ENCODE peak calls at places on chromosomes 3 and 15, in five cellular contexts. One of them, this sample, is unnamed.

GRCh38 chr15:57327985-57328471 is 48.3 kb upstream of the CGNL1 start:
- DNase-seq in DMS 273 treated with DMSO at 0.1 percent for 48 hours: no peak
- DNase-seq in HCEC 1CT: peak
- DNase-seq in right cardiac atrium: peak
- DNase-seq in NCI-H1105 treated with DMSO at 0.1 percent for 48 hours: no peak
- DNase-seq in this sample: peak

GRCh38 chr3:46867550-46867898 is 4.3 kb upstream of the MYL3 start:
- DNase-seq in DMS 273 treated with DMSO at 0.1 percent for 48 hours: no peak
- DNase-seq in HCEC 1CT: no peak
- DNase-seq in right cardiac atrium: peak
- DNase-seq in NCI-H1105 treated with DMSO at 0.1 percent for 48 hours: no peak
- DNase-seq in this sample: no peak

GRCh38 chr15:55915221-55915620 is 78.2 kb downstream of the NEDD4 start:
- DNase-seq in DMS 273 treated with DMSO at 0.1 percent for 48 hours: no peak
- DNase-seq in HCEC 1CT: peak
- DNase-seq in right cardiac atrium: no peak
- DNase-seq in NCI-H1105 treated with DMSO at 0.1 percent for 48 hours: no peak
- DNase-seq in this sample: no peak

GRCh38 chr3:54262541-54262940 is 140.2 kb downstream of the CACNA2D3 start:
- DNase-seq in DMS 273 treated with DMSO at 0.1 percent for 48 hours: no peak
- DNase-seq in HCEC 1CT: no peak
- DNase-seq in right cardiac atrium: no peak
- DNase-seq in NCI-H1105 treated with DMSO at 0.1 percent for 48 hours: no peak
- DNase-seq in this sample: no peak

GRCh38 chr15:37907136-37907535 is 27.3 kb upstream of the TMCO5A start:
- DNase-seq in DMS 273 treated with DMSO at 0.1 percent for 48 hours: no peak
- DNase-seq in HCEC 1CT: peak
- DNase-seq in right cardiac atrium: no peak
- DNase-seq in NCI-H1105 treated with DMSO at 0.1 percent for 48 hours: no peak
- DNase-seq in this sample: no peak

GRCh38 chr15:68795298-68795848 is 25.3 kb downstream of the ANP32A start:
- DNase-seq in DMS 273 treated with DMSO at 0.1 percent for 48 hours: peak
- DNase-seq in HCEC 1CT: no peak
- DNase-seq in right cardiac atrium: peak
- DNase-seq in NCI-H1105 treated with DMSO at 0.1 percent for 48 hours: no peak
- DNase-seq in this sample: no peak

GRCh38 chr3:35565048-35565447 is 74.3 kb upstream of the ARPP21 start:
- DNase-seq in DMS 273 treated with DMSO at 0.1 percent for 48 hours: no peak
- DNase-seq in HCEC 1CT: no peak
- DNase-seq in right cardiac atrium: no peak
- DNase-seq in NCI-H1105 treated with DMSO at 0.1 percent for 48 hours: no peak
- DNase-seq in this sample: no peak

GRCh38 chr3:45528429-45528828 is 66.1 kb upstream of the LIMD1 start:
- DNase-seq in DMS 273 treated with DMSO at 0.1 percent for 48 hours: no peak
- DNase-seq in HCEC 1CT: peak
- DNase-seq in right cardiac atrium: no peak
- DNase-seq in NCI-H1105 treated with DMSO at 0.1 percent for 48 hours: no peak
- DNase-seq in this sample: no peak

GRCh38 chr3:194561306-194561974 is 71.8 kb downstream of the TMEM44 start:
- DNase-seq in DMS 273 treated with DMSO at 0.1 percent for 48 hours: no peak
- DNase-seq in HCEC 1CT: peak
- DNase-seq in right cardiac atrium: peak
- DNase-seq in NCI-H1105 treated with DMSO at 0.1 percent for 48 hours: no peak
- DNase-seq in this sample: no peak

GRCh38 chr3:5425371-5425770 is 237.9 kb downstream of the EDEM1 start:
- DNase-seq in DMS 273 treated with DMSO at 0.1 percent for 48 hours: no peak
- DNase-seq in HCEC 1CT: no peak
- DNase-seq in right cardiac atrium: no peak
- DNase-seq in NCI-H1105 treated with DMSO at 0.1 percent for 48 hours: no peak
- DNase-seq in this sample: no peak

GRCh38 chr15:68700395-68701123 is 120.1 kb downstream of the ANP32A start:
- DNase-seq in DMS 273 treated with DMSO at 0.1 percent for 48 hours: peak
- DNase-seq in HCEC 1CT: no peak
- DNase-seq in right cardiac atrium: peak
- DNase-seq in NCI-H1105 treated with DMSO at 0.1 percent for 48 hours: peak
- DNase-seq in this sample: peak

GRCh38 chr15:51765751-51766150 is 14.4 kb downstream of the TMOD2 start:
- DNase-seq in DMS 273 treated with DMSO at 0.1 percent for 48 hours: no peak
- DNase-seq in HCEC 1CT: no peak
- DNase-seq in right cardiac atrium: no peak
- DNase-seq in NCI-H1105 treated with DMSO at 0.1 percent for 48 hours: no peak
- DNase-seq in this sample: no peak

GRCh38 chr3:36591959-36592358 is 172.4 kb downstream of the DCLK3 start:
- DNase-seq in DMS 273 treated with DMSO at 0.1 percent for 48 hours: no peak
- DNase-seq in HCEC 1CT: peak
- DNase-seq in right cardiac atrium: no peak
- DNase-seq in NCI-H1105 treated with DMSO at 0.1 percent for 48 hours: no peak
- DNase-seq in this sample: no peak

GRCh38 chr3:76673171-76673570 is 366.7 kb upstream of the ROBO2 start:
- DNase-seq in DMS 273 treated with DMSO at 0.1 percent for 48 hours: no peak
- DNase-seq in HCEC 1CT: no peak
- DNase-seq in right cardiac atrium: no peak
- DNase-seq in NCI-H1105 treated with DMSO at 0.1 percent for 48 hours: no peak
- DNase-seq in this sample: peak

GRCh38 chr15:101322849-101323477 is 27.9 kb upstream of the SNRPA1 start:
- DNase-seq in DMS 273 treated with DMSO at 0.1 percent for 48 hours: no peak
- DNase-seq in HCEC 1CT: no peak
- DNase-seq in right cardiac atrium: no peak
- DNase-seq in NCI-H1105 treated with DMSO at 0.1 percent for 48 hours: no peak
- DNase-seq in this sample: no peak

This sample was measured in astrocyte of the cerebellum.